ENCODE peak calls at places on chromosomes 7 and 10, in ten cellular contexts. B, X, F, Y, H, W, U, N, Z and C are unnamed samples.

GRCh38 chr10:127883516-127883915 is 9.2 kb downstream of the CLRN3 start:
- DNase-seq in B (no peak), X (no peak), F (no peak), Y (no peak), H (no peak), W (no peak), U (no peak), N (no peak), Z (no peak), C (no peak)

GRCh38 chr10:24419067-24419466 is 210.1 kb downstream of the KIAA1217 start:
- DNase-seq in B (no peak), X (no peak), F (no peak), Y (no peak), H (no peak), W (no peak), U (no peak), N (no peak), Z (no peak), C (no peak)

GRCh38 chr7:45660201-45660900 is 86.2 kb downstream of the ADCY1 start:
- DNase-seq in B (no peak), X (no peak), F (no peak), Y (no peak), H (no peak), W (peak; percentile 23), U (no peak), N (no peak), Z (no peak), C (no peak)

GRCh38 chr7:156993021-156993924 is 17.2 kb downstream of the MNX1 start:
- DNase-seq in B (peak; percentile 29), X (no peak), F (peak; percentile 61), Y (no peak), H (no peak), W (no peak), U (no peak), N (peak; percentile 50), Z (no peak), C (peak; percentile 86)

GRCh38 chr10:24723788-24724380 is at the start of gene ARHGAP21:
- DNase-seq in B (peak; percentile 83), X (peak; percentile 90), F (peak; percentile 67), Y (peak; percentile 81), H (peak; percentile 87), W (peak; percentile 69), U (peak; percentile 21), N (peak; percentile 88), Z (peak; percentile 75), C (peak; percentile 72)

GRCh38 chr10:117503170-117503885 is 39.2 kb upstream of the EMX2 start:
- DNase-seq in B (peak; percentile 21), X (no peak), F (peak; percentile 81), Y (no peak), H (no peak), W (no peak), U (no peak), N (peak; percentile 21), Z (no peak), C (no peak)

GRCh38 chr7:116546916-116547315 is 22.1 kb downstream of the CAV1 start:
- DNase-seq in B (no peak), X (no peak), F (no peak), Y (no peak), H (no peak), W (no peak), U (no peak), N (no peak), Z (no peak), C (no peak)

GRCh38 chr10:83075395-83076072 is 1063.8 kb upstream of the GHITM start:
- DNase-seq in B (peak; percentile 30), X (no peak), F (peak; percentile 44), Y (no peak), H (peak; percentile 9), W (no peak), U (no peak), N (peak; percentile 3), Z (no peak), C (no peak)

GRCh38 chr10:29470355-29470705 is 164.4 kb downstream of the SVIL start:
- DNase-seq in B (no peak), X (no peak), F (peak; percentile 52), Y (peak; percentile 35), H (no peak), W (no peak), U (no peak), N (no peak), Z (no peak), C (peak; percentile 70)

GRCh38 chr10:117168135-117168674 is 29.1 kb upstream of the KCNK18 start:
- DNase-seq in B (peak; percentile 35), X (peak; percentile 84), F (peak; percentile 96), Y (peak; percentile 47), H (no peak), W (no peak), U (no peak), N (peak; percentile 41), Z (peak; percentile 72), C (peak; percentile 55)

GRCh38 chr10:111999205-111999914 is 184.2 kb downstream of the GPAM start:
- DNase-seq in B (no peak), X (no peak), F (no peak), Y (no peak), H (no peak), W (no peak), U (no peak), N (no peak), Z (no peak), C (no peak)

GRCh38 chr10:129972145-129972965 is 8.3 kb upstream of the EBF3 start:
- DNase-seq in B (no peak), X (no peak), F (peak; percentile 48), Y (no peak), H (no peak), W (no peak), U (no peak), N (peak; percentile 39), Z (no peak), C (peak; percentile 68)

GRCh38 chr10:129973674-129974059 is 9.6 kb upstream of the EBF3 start:
- DNase-seq in B (no peak), X (peak; percentile 39), F (no peak), Y (no peak), H (no peak), W (no peak), U (no peak), N (no peak), Z (no peak), C (no peak)

GRCh38 chr10:129971381-129972144 is 7.5 kb upstream of the EBF3 start:
- DNase-seq in B (peak; percentile 65), X (no peak), F (peak; percentile 96), Y (peak; percentile 60), H (no peak), W (no peak), U (no peak), N (peak; percentile 72), Z (peak; percentile 41), C (peak; percentile 66)

GRCh38 chr10:129970404-129971364 is 6.6 kb upstream of the EBF3 start:
- DNase-seq in B (no peak), X (no peak), F (peak; percentile 44), Y (no peak), H (no peak), W (no peak), U (no peak), N (peak; percentile 26), Z (no peak), C (no peak)

GRCh38 chr10:129972966-129973673 is 9.0 kb upstream of the EBF3 start:
- DNase-seq in B (no peak), X (peak; percentile 50), F (peak; percentile 51), Y (no peak), H (no peak), W (no peak), U (no peak), N (no peak), Z (no peak), C (no peak)
- H3K4me3 ChIP-seq in B (no peak overlapping the region), X (no peak overlapping the region), F (no peak overlapping the region), Y (peak overlapping the region; percentile 69), H (no peak overlapping the region), W (peak overlapping the region; percentile 52), U (no peak overlapping the region), N (no peak overlapping the region), Z (no peak overlapping the region), C (no peak overlapping the region)

GRCh38 chr10:107409517-107409916 is 245.0 kb upstream of the SORCS1 start:
- DNase-seq in B (peak; percentile 62), X (no peak), F (no peak), Y (no peak), H (peak; percentile 5), W (no peak), U (no peak), N (peak; percentile 44), Z (no peak), C (peak; percentile 7)
- TF ChIP-seq CTCF in B (peak; percentile 37), X (peak; percentile 38), F (peak; percentile 62), Y (peak; percentile 37), H (no peak), W (peak; percentile 51), U (no peak), N (peak; percentile 17), Z (no peak), C (no peak)

GRCh38 chr10:103277713-103278299 is 868 bp downstream of the INA start:
- DNase-seq in B (no peak), X (no peak), F (peak; percentile 57), Y (no peak), H (no peak), W (no peak), U (no peak), N (no peak), Z (no peak), C (no peak)
- H3K4me3 ChIP-seq in B (no peak overlapping the region), X (no peak overlapping the region), F (peak overlapping the region; percentile 61), Y (peak overlapping the region; percentile 54), H (no peak overlapping the region), W (peak overlapping the region; percentile 40), U (peak overlapping the region; percentile 59), N (no peak overlapping the region), Z (no peak overlapping the region), C (peak overlapping the region; percentile 2)

DNA sequence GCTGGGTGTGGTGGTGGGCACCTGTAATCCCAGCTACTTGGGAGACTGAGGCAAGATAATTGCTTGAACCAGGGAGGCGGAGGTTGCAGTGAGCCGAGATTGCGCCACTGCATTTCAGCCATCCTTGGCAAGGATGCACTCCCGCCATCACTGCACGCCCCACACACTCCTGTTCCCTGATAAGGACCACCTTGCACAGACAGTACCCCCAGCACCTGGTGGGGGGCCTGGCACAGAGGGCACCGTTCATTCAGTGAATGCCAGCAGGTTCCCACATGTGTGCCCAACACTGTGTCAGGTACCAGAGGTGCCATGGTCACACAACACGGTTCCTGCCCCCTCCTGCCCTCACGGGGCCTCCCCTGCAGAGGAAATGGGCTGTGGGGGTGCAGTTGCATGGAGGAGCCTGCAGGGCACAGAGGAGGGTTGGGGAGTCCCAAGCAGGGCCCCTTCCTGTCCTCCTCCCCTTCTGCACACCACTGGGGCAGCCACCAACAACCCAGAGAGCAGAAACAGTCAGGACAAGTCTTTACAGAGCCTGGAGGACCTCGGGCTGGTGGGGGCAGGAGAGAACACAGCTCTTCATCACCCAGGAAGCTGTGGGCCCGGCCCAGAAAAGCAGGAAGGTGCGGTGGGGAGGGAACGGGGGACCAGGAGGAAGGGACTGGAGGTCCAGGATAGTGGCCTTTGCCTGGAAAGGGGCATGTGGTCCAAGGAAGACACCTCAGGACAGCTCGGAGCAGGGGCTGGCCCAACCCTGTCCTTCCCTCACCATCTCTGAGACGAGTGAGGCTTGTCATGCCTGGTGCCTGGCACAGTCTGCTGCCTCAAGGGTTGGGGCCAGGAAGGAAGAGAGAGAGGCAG is 7.1 kb downstream of the CRYGN start:
- DNase-seq in B (no peak), X (peak; percentile 55), F (peak; percentile 61), Y (no peak), H (no peak), W (no peak), U (no peak), N (no peak), Z (no peak), C (no peak)
- TF ChIP-seq CTCF in B (peak; percentile 7), X (no peak), F (peak; percentile 20), Y (no peak), H (peak; percentile 20), W (no peak), U (no peak), N (peak; percentile 8), Z (no peak), C (no peak)

GRCh38 chr10:1022413-1022812 is 3.2 kb downstream of the IDI2 start:
- DNase-seq in B (no peak), X (no peak), F (no peak), Y (peak; percentile 29), H (no peak), W (no peak), U (no peak), N (no peak), Z (no peak), C (no peak)
- H3K4me3 ChIP-seq in B (no peak overlapping the region), X (no peak overlapping the region), F (no peak overlapping the region), Y (peak overlapping the region; percentile 60), H (no peak overlapping the region), W (peak overlapping the region; percentile 36), U (no peak overlapping the region), N (no peak overlapping the region), Z (no peak overlapping the region), C (no peak overlapping the region)